ENCODE peak calls at places on chromosomes 2 and 18, in five cellular contexts. H is HepG2, C is GM12878, D is K562, L is H1. N is an unnamed sample.

GRCh38 chr2:207437136-207437856 is 92.5 kb upstream of the CREB1 start:
- DNase-seq in D (no peak), L (no peak), C (no peak), H (no peak), N (no peak)

GRCh38 chr2:203490391-203490790 is 44.7 kb downstream of the RAPH1 start:
- DNase-seq in H (peak), L (no peak), C (no peak), D (no peak), N (no peak)

GRCh38 chr18:24000613-24001490 is 13.7 kb upstream of the TTC39C start:
- DNase-seq in L (no peak), H (no peak), C (no peak), D (no peak), N (no peak)

GRCh38 chr2:132690664-132691303 is 20.8 kb upstream of the LYPD1 start:
- DNase-seq in D (no peak), L (no peak), H (no peak), C (no peak), N (no peak)

GRCh38 chr2:127014224-127014623 is 92.7 kb downstream of the BIN1 start:
- DNase-seq in L (no peak), C (no peak), H (no peak), D (no peak), N (no peak)

GRCh38 chr2:86193901-86194567 is 1.2 kb downstream of the IMMT start:
- DNase-seq in D (no peak), L (no peak), C (no peak), H (peak), N (no peak)

GRCh38 chr2:36456227-36456788 is 100.7 kb downstream of the CRIM1 start:
- DNase-seq in D (no peak), L (no peak), C (no peak), H (no peak), N (no peak)

GRCh38 chr2:164369416-164369815 is 251.9 kb downstream of the GRB14 start:
- DNase-seq in D (no peak), C (no peak), L (no peak), H (no peak), N (no peak)

GRCh38 chr2:75403991-75404428 is 156.7 kb downstream of the EVA1A start:
- DNase-seq in D (peak), C (peak), L (no peak), H (peak), N (peak)

GRCh38 chr2:125596612-125597011 is 1059.3 kb upstream of the GYPC start:
- DNase-seq in L (no peak), D (no peak), H (no peak), C (no peak), N (no peak)

GRCh38 chr2:42916394-42916793 is 124.0 kb upstream of the HAAO start:
- DNase-seq in L (no peak), D (no peak), H (no peak), C (no peak), N (no peak)

GRCh38 chr2:229901819-229902218 is 20.0 kb downstream of the TRIP12 start:
- DNase-seq in C (no peak), L (no peak), D (peak), H (no peak), N (no peak)

GRCh38 chr2:99797475-99797874 is 307.7 kb upstream of the REV1 start:
- DNase-seq in L (no peak), C (no peak), D (no peak), H (no peak), N (no peak)

GRCh38 chr2:235496239-235496621 is 2.4 kb downstream of the AGAP1 start:
- DNase-seq in H (no peak), D (no peak), C (no peak), L (no peak), N (no peak)

DNA sequence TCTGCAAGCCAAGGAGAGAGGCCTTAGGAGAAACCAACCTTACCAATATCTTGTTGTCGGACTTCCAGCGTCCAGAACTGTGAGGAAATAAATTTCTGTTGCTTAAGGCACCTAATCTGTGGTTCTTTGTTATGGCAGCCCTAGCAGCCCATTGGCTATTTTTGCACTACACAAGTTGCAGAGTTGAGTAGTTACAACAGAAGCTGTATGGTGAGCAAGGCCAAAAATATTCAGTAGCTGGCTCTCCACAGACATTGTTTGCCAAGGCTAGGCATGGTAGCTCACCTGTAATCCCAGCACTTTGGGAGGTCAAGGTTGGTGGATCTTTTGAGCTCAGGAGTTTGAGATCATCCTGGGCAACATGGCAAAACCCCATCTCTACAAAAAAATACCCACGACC is 27.1 kb upstream of the SCYGR1 start:
- DNase-seq in C (no peak), D (no peak), L (no peak), H (peak), N (no peak)
- TF ChIP-seq ZNF274 in C (no peak), D (no peak), L (no peak), H (no peak), N (no peak)

GRCh38 chr2:238487652-238488346 is 61.1 kb downstream of the ASB1 start:
- DNase-seq in L (no peak), D (no peak), C (no peak), H (no peak), N (no peak)

GRCh38 chr2:238488347-238488826 is 61.7 kb downstream of the ASB1 start:
- DNase-seq in H (no peak), C (no peak), L (no peak), D (no peak), N (no peak)

GRCh38 chr2:238489431-238489830 is 62.7 kb downstream of the ASB1 start:
- DNase-seq in L (no peak), D (no peak), H (no peak), C (no peak), N (no peak)

GRCh38 chr2:238486123-238486848 is 59.6 kb downstream of the ASB1 start:
- DNase-seq in L (no peak), D (no peak), C (no peak), H (no peak), N (no peak)

DNA sequence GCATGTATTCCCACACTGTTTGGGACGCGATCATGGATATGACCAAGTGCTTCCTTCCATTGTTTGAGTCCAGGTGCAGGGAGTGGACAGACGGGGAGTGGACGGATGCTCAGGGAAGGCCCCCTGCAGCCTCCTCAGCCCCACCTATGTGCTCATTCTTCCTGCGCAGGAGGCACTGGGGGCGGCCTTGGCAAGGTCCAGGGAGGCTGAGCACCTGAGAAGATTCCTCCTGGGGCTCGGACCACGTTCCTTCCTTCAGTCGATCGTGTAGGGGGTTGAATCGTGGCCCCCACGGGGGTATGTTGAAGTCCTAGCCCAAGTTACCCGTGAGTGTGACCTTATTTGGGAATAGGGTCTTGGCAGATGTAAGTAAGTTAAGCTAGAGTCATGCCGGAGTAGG is 60.4 kb downstream of the ASB1 start:
- DNase-seq in D (no peak), C (no peak), H (no peak), L (no peak), N (no peak)
- TF ChIP-seq YY1 in D (no peak), C (no peak), H (no peak), L (no peak), N (no peak)

DNA sequence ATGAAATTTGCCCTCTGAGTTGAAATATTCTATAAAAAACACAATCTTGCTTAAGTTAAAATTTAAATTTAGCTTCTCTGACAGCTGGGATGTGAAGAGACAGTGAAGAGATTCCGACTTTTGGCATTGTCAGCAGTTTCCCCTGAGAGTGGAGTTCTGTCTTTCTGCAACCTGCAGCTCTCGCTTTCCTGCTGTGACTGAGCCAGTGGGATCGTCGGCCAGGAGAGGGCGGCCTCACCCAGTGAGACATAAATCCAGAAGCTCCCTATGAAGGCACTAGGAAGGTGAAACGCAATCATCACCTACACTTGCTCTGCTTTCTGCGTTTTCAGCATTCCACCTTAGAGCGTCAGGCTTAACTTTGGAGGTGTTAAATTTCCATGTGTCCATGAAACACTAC is 75.4 kb upstream of the HNMT start:
- DNase-seq in D (no peak), C (no peak), H (peak), L (peak), N (peak)
- TF ChIP-seq ZNF274 in D (no peak), C (no peak), H (no peak), L (no peak), N (no peak)

GRCh38 chr18:75728621-75729020 is 301.1 kb upstream of the SMIM21 start:
- DNase-seq in H (no peak), D (no peak), L (no peak), C (no peak), N (no peak)
- TF ChIP-seq YY1 in H (no peak), D (no peak), L (no peak), C (no peak), N (no peak)

GRCh38 chr2:23200460-23201113 is 184.4 kb upstream of the KLHL29 start:
- DNase-seq in C (no peak), L (no peak), D (no peak), H (peak), N (no peak)

GRCh38 chr2:23203383-23203782 is 181.6 kb upstream of the KLHL29 start:
- DNase-seq in D (no peak), L (no peak), H (no peak), C (no peak), N (no peak)

GRCh38 chr2:23198316-23199114 is 186.5 kb upstream of the KLHL29 start:
- DNase-seq in C (no peak), H (no peak), D (no peak), L (no peak), N (no peak)

GRCh38 chr2:23200056-23200455 is 184.9 kb upstream of the KLHL29 start:
- DNase-seq in H (no peak), D (no peak), C (no peak), L (no peak), N (no peak)

DNA sequence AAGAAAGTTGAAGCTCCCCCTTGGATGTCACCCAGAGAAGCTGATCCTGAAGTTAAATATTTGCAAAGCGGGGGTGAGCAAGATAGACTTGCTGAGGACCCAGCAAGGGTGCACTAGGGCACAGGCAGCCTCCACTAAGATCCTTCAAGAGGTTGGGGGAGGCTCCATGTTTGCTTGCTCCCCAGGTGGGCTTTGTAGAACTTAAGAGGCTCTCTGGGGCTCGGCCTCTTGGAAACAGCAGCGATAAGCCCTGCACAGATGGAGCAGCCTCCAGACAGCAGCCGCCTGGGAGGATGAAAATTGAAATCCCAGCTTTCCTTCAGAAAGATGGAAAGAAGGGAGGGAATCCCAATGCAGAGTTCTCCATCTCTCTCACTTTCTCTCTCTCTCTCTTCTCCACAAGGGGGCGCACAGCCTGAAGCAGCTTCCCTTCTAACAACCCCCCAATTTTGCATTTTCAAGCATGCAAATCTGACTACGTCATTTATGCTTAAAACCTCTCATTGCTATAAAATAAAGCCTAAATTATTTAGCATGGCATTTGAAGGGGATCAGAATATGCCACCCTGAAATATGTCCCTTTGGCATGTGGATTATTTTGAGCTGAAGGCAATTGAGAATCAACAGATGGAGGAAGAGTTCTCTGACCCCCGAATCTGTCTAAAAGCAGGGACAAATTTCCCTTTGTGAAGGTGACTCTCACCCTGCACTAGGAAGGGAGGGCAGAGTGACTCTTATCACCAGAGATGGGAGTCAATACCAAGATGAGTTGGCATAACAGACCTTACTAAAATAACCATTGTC is 185.7 kb upstream of the KLHL29 start:
- DNase-seq in C (no peak), D (peak), L (peak), H (peak), N (peak)
- TF ChIP-seq ZNF274 in C (no peak), D (no peak), L (no peak), H (no peak), N (no peak)

GRCh38 chr2:223549215-223549614 is 52.9 kb downstream of the SCG2 start:
- DNase-seq in C (no peak), H (peak), L (no peak), D (no peak), N (no peak)
- TF ChIP-seq YY1 in C (no peak), H (no peak), L (no peak), D (no peak), N (no peak)

DNA sequence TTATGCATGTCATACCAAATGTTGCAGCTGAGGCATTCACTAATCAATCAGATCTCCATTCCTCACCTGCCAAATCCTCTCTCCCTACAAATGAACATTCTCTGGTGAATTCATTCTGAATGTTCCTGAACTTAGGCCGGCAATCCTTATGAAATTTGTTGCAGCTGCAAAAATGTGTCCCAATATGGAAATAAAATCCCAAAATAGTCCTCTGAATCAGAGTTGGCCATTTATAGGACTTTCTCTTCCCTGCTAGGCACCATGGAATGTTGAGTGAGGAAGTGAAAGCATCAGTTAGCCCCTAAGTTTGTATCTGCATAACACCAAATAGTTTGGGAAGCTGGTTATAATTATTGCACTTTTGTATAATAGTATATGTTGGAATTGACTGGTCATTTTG is 25.6 kb downstream of the GCA start:
- DNase-seq in C (no peak), D (no peak), H (no peak), L (no peak), N (no peak)
- TF ChIP-seq ZNF274 in C (no peak), D (no peak), H (no peak), L (no peak), N (no peak)

DNA sequence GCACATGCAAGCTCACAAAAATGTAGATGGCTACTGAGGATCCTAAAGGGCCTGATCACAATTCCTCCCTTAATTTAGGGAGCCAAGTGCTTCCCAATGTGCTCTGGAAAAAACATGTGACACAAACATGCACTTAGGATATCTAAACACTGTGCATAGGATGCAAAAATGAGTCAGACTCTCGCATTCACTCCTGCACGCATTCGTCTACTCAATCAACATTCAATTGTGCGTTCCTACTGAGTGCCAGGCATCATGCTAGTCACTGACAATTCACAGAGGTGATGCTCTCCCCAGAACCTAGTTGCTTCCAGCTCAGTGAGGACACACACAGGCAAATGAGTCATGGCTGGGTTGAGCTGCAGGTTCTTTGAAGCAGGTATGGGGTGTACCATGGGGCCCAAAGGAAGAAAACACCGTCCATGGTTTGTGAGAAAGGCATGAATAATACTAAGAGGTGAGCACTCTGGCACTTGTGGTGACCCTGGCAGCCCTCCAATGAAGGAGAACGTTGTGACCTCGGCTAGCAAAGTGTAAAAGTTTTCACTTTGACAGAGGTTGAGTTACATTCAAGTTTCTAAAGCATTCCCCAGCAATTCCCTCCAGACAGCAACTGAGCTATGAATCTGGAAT is 173.5 kb downstream of the ALPK2 start:
- DNase-seq in D (no peak), C (peak), H (no peak), L (no peak), N (no peak)
- TF ChIP-seq YY1 in D (no peak), C (no peak), H (no peak), L (no peak), N (no peak)

GRCh38 chr2:239275037-239275685 is 125.7 kb downstream of the HDAC4 start:
- DNase-seq in L (no peak), H (no peak), D (peak), C (no peak), N (no peak)
- TF ChIP-seq ZNF274 in L (no peak), H (no peak), D (no peak), C (no peak), N (no peak)

GRCh38 chr2:159208449-159208848 is 78.1 kb downstream of the WDSUB1 start:
- DNase-seq in H (no peak), L (no peak), D (peak), C (no peak), N (no peak)
- TF ChIP-seq YY1 in H (no peak), L (no peak), D (no peak), C (no peak), N (no peak)